ENCODE peak calls at places on chromosome 13, in eight cellular contexts. One of them, this sample, is unnamed.

GRCh38 chr13:44212633-44213387 is 160.8 kb upstream of the SERP2 start:
- DNase-seq in left ventricle myocardium inferior: peak; percentile 61
- DNase-seq in NB4: no peak
- DNase-seq in right lobe of liver: no peak
- DNase-seq in cardiac fibroblast: peak; percentile 71
- DNase-seq in A673: no peak
- DNase-seq in sigmoid colon: peak; percentile 87
- DNase-seq in Karpas-422: no peak
- DNase-seq in this sample: peak; percentile 96

GRCh38 chr13:40624338-40624737 is 42.1 kb downstream of the FOXO1 start:
- DNase-seq in A673: no peak
- DNase-seq in cardiac fibroblast: no peak
- DNase-seq in right lobe of liver: no peak
- DNase-seq in left ventricle myocardium inferior: no peak
- DNase-seq in NB4: no peak
- DNase-seq in Karpas-422: no peak
- DNase-seq in sigmoid colon: no peak
- DNase-seq in this sample: peak; percentile 46

GRCh38 chr13:43767351-43767901 is 19.3 kb downstream of the ENOX1 start:
- DNase-seq in left ventricle myocardium inferior: peak; percentile 25
- DNase-seq in sigmoid colon: peak; percentile 78
- DNase-seq in cardiac fibroblast: peak; percentile 66
- DNase-seq in Karpas-422: no peak
- DNase-seq in NB4: no peak
- DNase-seq in A673: no peak
- DNase-seq in right lobe of liver: no peak
- DNase-seq in this sample: peak; percentile 45

GRCh38 chr13:30898721-30899188 is 7.3 kb upstream of the MEDAG start:
- DNase-seq in A673: no peak
- DNase-seq in left ventricle myocardium inferior: no peak
- DNase-seq in NB4: no peak
- DNase-seq in cardiac fibroblast: peak; percentile 97
- DNase-seq in Karpas-422: no peak
- DNase-seq in sigmoid colon: no peak
- DNase-seq in right lobe of liver: no peak
- DNase-seq in this sample: peak; percentile 96

GRCh38 chr13:76292726-76293125 is 593.5 kb downstream of the KCTD12 start:
- DNase-seq in NB4: no peak
- DNase-seq in Karpas-422: no peak
- DNase-seq in sigmoid colon: no peak
- DNase-seq in right lobe of liver: no peak
- DNase-seq in A673: no peak
- DNase-seq in left ventricle myocardium inferior: no peak
- DNase-seq in cardiac fibroblast: peak; percentile 42
- DNase-seq in this sample: peak; percentile 43

GRCh38 chr13:61913183-61913582 is 497.5 kb upstream of the PCDH20 start:
- DNase-seq in cardiac fibroblast: no peak
- DNase-seq in Karpas-422: no peak
- DNase-seq in sigmoid colon: no peak
- DNase-seq in left ventricle myocardium inferior: no peak
- DNase-seq in right lobe of liver: no peak
- DNase-seq in NB4: no peak
- DNase-seq in A673: no peak
- DNase-seq in this sample: no peak

GRCh38 chr13:40480012-40480914 is 186.2 kb downstream of the FOXO1 start:
- DNase-seq in NB4: no peak
- DNase-seq in sigmoid colon: no peak
- DNase-seq in Karpas-422: no peak
- DNase-seq in A673: no peak
- DNase-seq in left ventricle myocardium inferior: no peak
- DNase-seq in right lobe of liver: no peak
- DNase-seq in cardiac fibroblast: no peak
- DNase-seq in this sample: no peak

GRCh38 chr13:94479559-94480095 is at the start of gene DCT:
- DNase-seq in NB4: no peak
- DNase-seq in Karpas-422: no peak
- DNase-seq in cardiac fibroblast: no peak
- DNase-seq in right lobe of liver: no peak
- DNase-seq in left ventricle myocardium inferior: no peak
- DNase-seq in A673: no peak
- DNase-seq in sigmoid colon: no peak
- DNase-seq in this sample: no peak

GRCh38 chr13:95874286-95874685 is 178.9 kb downstream of the UGGT2 start:
- DNase-seq in cardiac fibroblast: no peak
- DNase-seq in NB4: no peak
- DNase-seq in sigmoid colon: no peak
- DNase-seq in right lobe of liver: no peak
- DNase-seq in Karpas-422: no peak
- DNase-seq in left ventricle myocardium inferior: no peak
- DNase-seq in A673: no peak
- DNase-seq in this sample: no peak

GRCh38 chr13:96822900-96823299 is 171.4 kb downstream of the OXGR1 start:
- DNase-seq in NB4: peak; percentile 12
- DNase-seq in sigmoid colon: no peak
- DNase-seq in Karpas-422: peak; percentile 70
- DNase-seq in right lobe of liver: no peak
- DNase-seq in A673: peak; percentile 24
- DNase-seq in left ventricle myocardium inferior: no peak
- DNase-seq in cardiac fibroblast: no peak
- DNase-seq in this sample: peak; percentile 31

GRCh38 chr13:101575591-101575990 is 123.1 kb downstream of the ITGBL1 start:
- DNase-seq in left ventricle myocardium inferior: no peak
- DNase-seq in A673: peak; percentile 33
- DNase-seq in sigmoid colon: no peak
- DNase-seq in NB4: no peak
- DNase-seq in Karpas-422: no peak
- DNase-seq in right lobe of liver: no peak
- DNase-seq in cardiac fibroblast: no peak
- DNase-seq in this sample: peak; percentile 31

GRCh38 chr13:50222569-50223332 is 207.5 kb downstream of the KCNRG start:
- DNase-seq in left ventricle myocardium inferior: peak; percentile 81
- DNase-seq in right lobe of liver: peak; percentile 92
- DNase-seq in NB4: peak; percentile 94
- DNase-seq in A673: no peak
- DNase-seq in cardiac fibroblast: peak; percentile 86
- DNase-seq in Karpas-422: no peak
- DNase-seq in sigmoid colon: peak; percentile 87
- DNase-seq in this sample: peak; percentile 95

GRCh38 chr13:71801781-71802180 is 65.2 kb downstream of the DACH1 start:
- DNase-seq in NB4: peak; percentile 51
- DNase-seq in A673: peak; percentile 63
- DNase-seq in sigmoid colon: no peak
- DNase-seq in cardiac fibroblast: no peak
- DNase-seq in Karpas-422: no peak
- DNase-seq in right lobe of liver: no peak
- DNase-seq in left ventricle myocardium inferior: no peak
- DNase-seq in this sample: no peak

GRCh38 chr13:49439609-49440008 is 4.3 kb downstream of the CAB39L start:
- DNase-seq in NB4: no peak
- DNase-seq in Karpas-422: peak; percentile 69
- DNase-seq in sigmoid colon: no peak
- DNase-seq in A673: no peak
- DNase-seq in right lobe of liver: no peak
- DNase-seq in cardiac fibroblast: no peak
- DNase-seq in left ventricle myocardium inferior: no peak
- DNase-seq in this sample: no peak

GRCh38 chr13:33322965-33323668 is 37.6 kb upstream of the STARD13 start:
- DNase-seq in right lobe of liver: no peak
- DNase-seq in cardiac fibroblast: no peak
- DNase-seq in sigmoid colon: no peak
- DNase-seq in Karpas-422: no peak
- DNase-seq in left ventricle myocardium inferior: no peak
- DNase-seq in A673: peak; percentile 66
- DNase-seq in NB4: no peak
- DNase-seq in this sample: no peak

GRCh38 chr13:33319859-33320258 is 34.3 kb upstream of the STARD13 start:
- DNase-seq in right lobe of liver: no peak
- DNase-seq in Karpas-422: no peak
- DNase-seq in left ventricle myocardium inferior: no peak
- DNase-seq in A673: no peak
- DNase-seq in sigmoid colon: no peak
- DNase-seq in NB4: no peak
- DNase-seq in cardiac fibroblast: no peak
- DNase-seq in this sample: no peak

GRCh38 chr13:33321686-33322473 is 36.3 kb upstream of the STARD13 start:
- DNase-seq in right lobe of liver: no peak
- DNase-seq in Karpas-422: no peak
- DNase-seq in left ventricle myocardium inferior: no peak
- DNase-seq in sigmoid colon: no peak
- DNase-seq in cardiac fibroblast: peak; percentile 54
- DNase-seq in A673: no peak
- DNase-seq in NB4: no peak
- DNase-seq in this sample: peak; percentile 56

GRCh38 chr13:33323766-33324525 is 38.4 kb upstream of the STARD13 start:
- DNase-seq in A673: no peak
- DNase-seq in Karpas-422: no peak
- DNase-seq in right lobe of liver: no peak
- DNase-seq in left ventricle myocardium inferior: no peak
- DNase-seq in NB4: no peak
- DNase-seq in sigmoid colon: no peak
- DNase-seq in cardiac fibroblast: peak; percentile 61
- DNase-seq in this sample: peak; percentile 79

DNA sequence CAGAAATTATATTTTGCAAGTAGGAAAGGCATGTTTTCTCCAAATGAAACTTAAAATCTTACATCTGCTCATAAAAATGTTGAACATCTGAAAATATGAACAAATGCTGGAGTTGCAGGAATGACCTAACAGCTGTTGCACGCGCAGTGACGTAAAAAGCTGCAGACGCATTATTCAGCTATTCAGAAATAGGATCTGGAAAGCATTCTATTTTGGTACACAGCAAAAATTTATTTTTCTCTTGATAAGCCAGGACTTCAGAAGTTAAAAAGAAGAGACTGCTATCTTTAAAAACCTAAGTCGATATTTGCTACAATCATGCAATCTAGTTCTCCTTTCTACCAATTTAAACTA is 36.9 kb upstream of the STARD13 start:
- DNase-seq in NB4: no peak
- DNase-seq in cardiac fibroblast: peak; percentile 85
- DNase-seq in A673: no peak
- DNase-seq in left ventricle myocardium inferior: peak; percentile 23
- DNase-seq in Karpas-422: no peak
- DNase-seq in sigmoid colon: peak; percentile 83
- DNase-seq in right lobe of liver: no peak
- DNase-seq in this sample: peak; percentile 92
- H3K4me3 ChIP-seq in NB4: no peak overlapping the region
- H3K4me3 ChIP-seq in cardiac fibroblast: peak overlapping the region; percentile 37
- H3K4me3 ChIP-seq in A673: no peak overlapping the region
- H3K4me3 ChIP-seq in left ventricle myocardium inferior: peak overlapping the region; percentile 15
- H3K4me3 ChIP-seq in Karpas-422: no peak overlapping the region
- H3K4me3 ChIP-seq in sigmoid colon: no peak overlapping the region
- H3K4me3 ChIP-seq in right lobe of liver: no peak overlapping the region
- H3K4me3 ChIP-seq in this sample: peak overlapping the region; percentile 58

GRCh38 chr13:114065926-114066774 is 66.3 kb downstream of the RASA3 start:
- DNase-seq in right lobe of liver: peak; percentile 58
- DNase-seq in left ventricle myocardium inferior: no peak
- DNase-seq in Karpas-422: no peak
- DNase-seq in NB4: no peak
- DNase-seq in cardiac fibroblast: no peak
- DNase-seq in sigmoid colon: peak; percentile 82
- DNase-seq in A673: no peak
- DNase-seq in this sample: no peak

GRCh38 chr13:114067886-114068722 is 64.3 kb downstream of the RASA3 start:
- DNase-seq in left ventricle myocardium inferior: no peak
- DNase-seq in right lobe of liver: peak; percentile 57
- DNase-seq in Karpas-422: no peak
- DNase-seq in cardiac fibroblast: no peak
- DNase-seq in A673: no peak
- DNase-seq in NB4: peak; percentile 30
- DNase-seq in sigmoid colon: peak; percentile 61
- DNase-seq in this sample: no peak

GRCh38 chr13:114065141-114065925 is 67.1 kb downstream of the RASA3 start:
- DNase-seq in left ventricle myocardium inferior: peak; percentile 83
- DNase-seq in cardiac fibroblast: peak; percentile 97
- DNase-seq in sigmoid colon: peak; percentile 96
- DNase-seq in NB4: peak; percentile 99
- DNase-seq in Karpas-422: no peak
- DNase-seq in right lobe of liver: peak; percentile 81
- DNase-seq in A673: peak; percentile 89
- DNase-seq in this sample: peak; percentile 98

GRCh38 chr13:114067381-114067885 is 65.0 kb downstream of the RASA3 start:
- DNase-seq in NB4: peak; percentile 88
- DNase-seq in cardiac fibroblast: peak; percentile 35
- DNase-seq in left ventricle myocardium inferior: no peak
- DNase-seq in right lobe of liver: peak; percentile 48
- DNase-seq in A673: no peak
- DNase-seq in sigmoid colon: no peak
- DNase-seq in Karpas-422: peak; percentile 53
- DNase-seq in this sample: peak; percentile 73

DNA sequence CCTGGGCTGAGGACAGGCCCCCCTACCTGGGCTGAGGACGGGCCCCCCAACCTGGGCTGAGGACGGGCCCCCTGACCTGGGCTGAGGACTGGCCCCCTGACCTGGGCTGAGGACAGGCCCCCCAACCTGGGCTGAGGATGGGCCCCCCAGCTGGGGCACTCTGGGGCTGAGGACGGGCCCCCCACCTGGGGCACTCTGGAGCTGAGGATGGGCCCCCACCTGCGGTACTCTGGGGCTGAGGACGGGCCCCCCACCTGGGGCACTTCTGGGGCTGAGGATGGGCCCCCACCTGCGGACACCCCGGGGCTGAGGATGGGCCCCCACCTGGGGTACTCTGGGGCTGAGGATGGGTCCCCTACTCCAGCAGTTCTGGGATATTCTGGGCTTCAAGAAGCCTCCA is 65.5 kb downstream of the RASA3 start:
- DNase-seq in right lobe of liver: peak; percentile 49
- DNase-seq in sigmoid colon: no peak
- DNase-seq in left ventricle myocardium inferior: no peak
- DNase-seq in Karpas-422: no peak
- DNase-seq in cardiac fibroblast: no peak
- DNase-seq in A673: no peak
- DNase-seq in NB4: no peak
- DNase-seq in this sample: no peak
- H3K4me3 ChIP-seq in right lobe of liver: no peak overlapping the region
- H3K4me3 ChIP-seq in sigmoid colon: no peak overlapping the region
- H3K4me3 ChIP-seq in left ventricle myocardium inferior: no peak overlapping the region
- H3K4me3 ChIP-seq in Karpas-422: peak overlapping the region; percentile 16
- H3K4me3 ChIP-seq in cardiac fibroblast: no peak overlapping the region
- H3K4me3 ChIP-seq in A673: no peak overlapping the region
- H3K4me3 ChIP-seq in NB4: no peak overlapping the region
- H3K4me3 ChIP-seq in this sample: no peak overlapping the region

GRCh38 chr13:99746857-99747710 is 224.5 kb downstream of the ZIC5 start:
- DNase-seq in NB4: no peak
- DNase-seq in A673: no peak
- DNase-seq in sigmoid colon: no peak
- DNase-seq in right lobe of liver: no peak
- DNase-seq in cardiac fibroblast: no peak
- DNase-seq in Karpas-422: no peak
- DNase-seq in left ventricle myocardium inferior: no peak
- DNase-seq in this sample: no peak
- H3K4me3 ChIP-seq in NB4: no peak overlapping the region
- H3K4me3 ChIP-seq in A673: no peak overlapping the region
- H3K4me3 ChIP-seq in sigmoid colon: no peak overlapping the region
- H3K4me3 ChIP-seq in right lobe of liver: no peak overlapping the region
- H3K4me3 ChIP-seq in cardiac fibroblast: no peak overlapping the region
- H3K4me3 ChIP-seq in Karpas-422: no peak overlapping the region
- H3K4me3 ChIP-seq in left ventricle myocardium inferior: no peak overlapping the region
- H3K4me3 ChIP-seq in this sample: no peak overlapping the region

DNA sequence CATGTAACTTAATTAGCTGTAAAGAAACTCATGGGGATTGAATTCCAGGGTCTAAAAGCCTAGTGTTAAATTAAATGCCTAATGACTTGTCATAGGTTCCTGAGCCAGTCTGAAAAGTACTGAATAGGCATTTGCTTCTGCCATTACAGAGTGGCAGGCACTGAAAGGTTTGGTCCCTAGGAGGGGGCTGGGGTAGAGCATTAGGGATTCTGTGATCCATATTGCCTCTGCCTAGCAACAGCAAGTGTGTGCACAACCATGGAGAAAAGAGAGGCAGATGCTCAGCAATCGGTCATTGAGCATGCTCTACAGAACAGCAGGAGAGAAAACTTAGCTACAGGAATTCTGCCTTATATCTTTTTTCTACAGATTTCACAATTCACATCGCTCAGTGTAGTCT is 133.5 kb downstream of the TRPC4 start:
- DNase-seq in cardiac fibroblast: no peak
- DNase-seq in NB4: no peak
- DNase-seq in Karpas-422: no peak
- DNase-seq in left ventricle myocardium inferior: no peak
- DNase-seq in right lobe of liver: no peak
- DNase-seq in A673: no peak
- DNase-seq in sigmoid colon: no peak
- DNase-seq in this sample: no peak
- H3K4me3 ChIP-seq in cardiac fibroblast: no peak overlapping the region
- H3K4me3 ChIP-seq in NB4: no peak overlapping the region
- H3K4me3 ChIP-seq in Karpas-422: no peak overlapping the region
- H3K4me3 ChIP-seq in left ventricle myocardium inferior: no peak overlapping the region
- H3K4me3 ChIP-seq in right lobe of liver: no peak overlapping the region
- H3K4me3 ChIP-seq in A673: no peak overlapping the region
- H3K4me3 ChIP-seq in sigmoid colon: no peak overlapping the region
- H3K4me3 ChIP-seq in this sample: no peak overlapping the region

This sample was measured in fibroblast of the aortic adventitia.